ENCODE peak calls at places on chromosomes 11 and 22, in six cellular contexts. V is K562, B is HCT116, W is HepG2, M is H1, F is GM12878. K is an unnamed sample.

GRCh38 chr11:47236482-47236881 is 12.1 kb downstream of the ACP2 start:
- DNase-seq in F (no peak), M (no peak), V (no peak), B (no peak), W (no peak), K (peak; percentile 43)

GRCh38 chr11:88552377-88553029 is 215.0 kb upstream of the CTSC start:
- DNase-seq in V (peak; percentile 64), B (peak; percentile 48), M (peak; percentile 21), F (peak; percentile 12), W (peak; percentile 39), K (no peak)

GRCh38 chr11:82811369-82811768 is 77.7 kb upstream of the FAM181B start:
- DNase-seq in V (no peak), B (no peak), F (no peak), M (no peak), W (no peak), K (no peak)

GRCh38 chr22:46050916-46051614 is 74.1 kb upstream of the WNT7B start:
- DNase-seq in F (no peak), W (no peak), B (no peak), M (no peak), V (no peak), K (no peak)

GRCh38 chr11:31823372-31824371 is 12.6 kb upstream of the PAX6 start:
- DNase-seq in W (no peak), V (no peak), B (no peak), F (no peak), M (no peak), K (no peak)

GRCh38 chr11:104525416-104525815 is 361.5 kb upstream of the PDGFD start:
- DNase-seq in W (no peak), V (no peak), F (no peak), M (no peak), B (no peak), K (no peak)

GRCh38 chr22:46196268-46196667 is 45.9 kb downstream of the PPARA start:
- DNase-seq in B (no peak), V (no peak), F (no peak), M (no peak), W (no peak), K (no peak)

GRCh38 chr11:44072757-44073658 is 6.9 kb downstream of the ACCS start:
- DNase-seq in W (no peak), B (no peak), V (no peak), F (no peak), M (no peak), K (no peak)

GRCh38 chr11:61815790-61816735 is 740 bp downstream of the FADS1 start:
- DNase-seq in M (no peak), B (peak; percentile 27), F (no peak), V (peak; percentile 84), W (peak; percentile 64), K (peak; percentile 78)

GRCh38 chr22:47260551-47260950 is 498.1 kb downstream of the TBC1D22A start:
- DNase-seq in M (no peak), V (no peak), W (no peak), F (no peak), B (no peak), K (no peak)

GRCh38 chr11:70552167-70552435 is 153.8 kb downstream of the CTTN start:
- DNase-seq in M (no peak), V (no peak), W (no peak), F (no peak), B (no peak), K (no peak)

GRCh38 chr11:64152841-64153691 is 12.8 kb downstream of the MACROD1 start:
- DNase-seq in W (peak; percentile 15), F (no peak), M (no peak), B (no peak), V (peak; percentile 72), K (peak; percentile 42)

GRCh38 chr11:112161012-112161411 is 2.9 kb downstream of the IL18 start:
- DNase-seq in M (no peak), F (no peak), B (no peak), V (no peak), W (no peak), K (no peak)

GRCh38 chr11:3014943-3015342 is 22.8 kb upstream of the NAP1L4 start:
- DNase-seq in V (no peak), F (no peak), B (no peak), M (no peak), W (no peak), K (no peak)

GRCh38 chr11:128694618-128695481 is 978 bp downstream of the FLI1 start:
- DNase-seq in F (no peak), M (no peak), V (no peak), W (no peak), B (no peak), K (no peak)

GRCh38 chr22:38086001-38086845 is 2.2 kb upstream of the SLC16A8 start:
- DNase-seq in F (no peak), V (no peak), M (no peak), W (no peak), B (no peak), K (no peak)

GRCh38 chr11:11478687-11479086 is 125.6 kb upstream of the CSNK2A3 start:
- DNase-seq in W (no peak), B (no peak), M (peak; percentile 33), F (no peak), V (peak; percentile 12), K (no peak)

GRCh38 chr22:28899199-28899853 is 16.0 kb downstream of the ZNRF3 start:
- DNase-seq in F (no peak), B (no peak), W (no peak), M (no peak), V (no peak), K (no peak)

GRCh38 chr22:44587004-44587793 is 89.2 kb upstream of the RTL6 start:
- DNase-seq in M (no peak), F (no peak), V (no peak), B (no peak), W (no peak), K (no peak)

DNA sequence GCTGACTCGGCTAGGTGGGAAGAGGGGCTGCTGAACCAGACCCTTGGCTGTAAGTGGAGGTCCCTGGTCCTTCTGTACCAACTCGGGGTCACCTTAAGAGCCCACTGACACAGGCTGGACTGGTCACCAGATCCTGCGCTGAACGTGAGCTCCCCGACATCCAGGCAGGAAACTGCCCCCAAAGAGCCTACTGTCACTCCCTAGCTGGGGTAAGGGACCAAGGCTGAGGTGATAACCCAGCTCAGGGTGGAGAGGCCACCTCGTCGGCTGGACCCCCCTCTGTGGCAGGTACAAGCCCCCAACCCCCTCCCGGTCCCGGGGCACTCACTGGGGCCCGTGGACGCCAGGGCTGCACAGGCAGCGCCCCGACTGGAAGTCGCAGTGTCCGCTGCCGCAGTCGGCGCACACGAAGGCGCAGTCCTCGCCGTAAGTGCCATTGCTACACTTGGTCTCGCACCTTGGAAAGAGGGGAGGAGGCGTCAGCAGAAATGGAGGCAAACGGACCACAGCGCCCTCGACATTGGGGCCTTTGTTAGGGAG is 7.5 kb downstream of the SCARF2 start:
- DNase-seq in M (no peak), W (no peak), F (no peak), V (peak; percentile 53), B (no peak), K (no peak)
- H2AFZ ChIP-seq in M (no peak overlapping the region), W (no peak overlapping the region), F (no peak overlapping the region), V (no peak overlapping the region), B (no peak overlapping the region), K (no peak overlapping the region)

GRCh38 chr11:117419136-117419914 is 91.7 kb downstream of the CEP164 start:
- DNase-seq in F (no peak), M (no peak), V (no peak), W (no peak), B (no peak), K (no peak)
- TF ChIP-seq MAX in F (no peak), M (no peak), V (no peak), W (no peak), B (no peak), K (no peak)

DNA sequence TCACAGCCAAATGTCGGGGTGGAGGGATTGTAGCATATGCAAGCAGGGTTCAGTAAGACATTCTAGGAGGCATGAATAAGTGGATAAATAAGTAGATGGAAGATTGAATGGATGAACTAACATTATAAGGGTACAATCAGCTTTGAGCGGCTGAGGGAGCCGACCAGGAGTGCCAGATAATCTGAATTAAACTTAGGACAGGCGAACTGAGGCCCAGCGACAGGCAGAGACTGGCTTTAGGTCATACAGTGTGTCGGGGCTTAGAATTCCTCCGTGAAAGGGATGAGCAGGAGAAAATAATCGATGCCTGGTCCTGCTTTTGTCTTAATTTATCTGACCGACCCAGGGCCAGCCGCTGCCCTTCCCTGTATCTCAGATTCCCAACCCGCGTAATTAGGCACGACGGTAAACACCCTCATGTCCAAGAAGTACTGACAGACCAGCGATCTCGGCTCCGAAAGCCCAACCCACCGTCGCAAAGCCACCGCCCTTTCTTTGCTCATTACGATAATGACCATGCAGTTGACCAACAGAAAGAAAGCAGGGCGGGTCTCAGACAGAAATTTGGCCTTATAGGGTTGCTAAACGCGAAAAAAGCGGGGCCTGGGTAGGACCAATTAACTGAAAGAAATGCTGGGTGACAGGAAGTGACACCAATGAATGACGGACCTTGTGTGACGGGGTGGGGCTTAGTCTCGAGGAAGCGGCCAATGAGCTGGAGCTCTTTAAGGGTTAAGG is 523 bp downstream of the ANAPC15 start:
- DNase-seq in M (peak; percentile 93), W (peak; percentile 99), V (peak; percentile 98), B (peak; percentile 99), F (peak; percentile 99), K (peak; percentile 99)
- TF ChIP-seq EZH2 in M (no peak), W (no peak), V (no peak), B (no peak), F (no peak), K (no peak)

GRCh38 chr11:130600139-130600538 is 151.7 kb downstream of the ADAMTS15 start:
- DNase-seq in B (no peak), W (no peak), M (no peak), F (no peak), V (no peak), K (no peak)
- H2AFZ ChIP-seq in B (no peak overlapping the region), W (no peak overlapping the region), M (no peak overlapping the region), F (no peak overlapping the region), V (no peak overlapping the region), K (no peak overlapping the region)

GRCh38 chr22:49927483-49928184 is 9.2 kb downstream of the CRELD2 start:
- DNase-seq in F (no peak), M (no peak), V (no peak), B (no peak), W (no peak), K (no peak)
- TF ChIP-seq MAX in F (no peak), M (no peak), V (no peak), B (no peak), W (no peak), K (no peak)

GRCh38 chr11:17719028-17719939 is at the start of gene MYOD1:
- DNase-seq in F (no peak), M (no peak), B (no peak), W (no peak), V (no peak), K (no peak)
- TF ChIP-seq EZH2 in F (no peak), M (peak; percentile 71), B (no peak), W (no peak), V (no peak), K (no peak)

DNA sequence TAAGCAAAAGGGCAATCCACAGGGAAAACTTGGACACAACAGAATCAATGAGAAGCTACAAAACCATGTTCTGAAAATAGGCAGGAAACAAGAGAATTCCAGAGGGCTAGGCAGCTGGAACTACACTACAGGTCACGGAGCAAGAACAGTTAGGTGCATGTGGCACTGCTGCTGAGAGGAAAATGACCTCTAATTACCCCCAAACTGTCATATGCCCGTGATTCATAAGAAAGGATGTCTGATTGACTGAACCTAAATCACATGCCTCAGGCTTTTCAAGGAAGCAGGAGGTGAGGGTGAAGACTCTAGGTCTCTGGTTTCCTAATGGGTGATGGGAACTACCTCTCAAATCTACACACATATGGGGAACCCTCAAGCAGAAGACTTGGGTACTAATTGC is 17.9 kb upstream of the RRAS2 start:
- DNase-seq in B (no peak), M (no peak), V (no peak), F (no peak), W (no peak), K (peak; percentile 30)
- H2AFZ ChIP-seq in B (no peak overlapping the region), M (no peak overlapping the region), V (no peak overlapping the region), F (no peak overlapping the region), W (no peak overlapping the region), K (no peak overlapping the region)

GRCh38 chr11:45660717-45661416 is 4.6 kb downstream of the CHST1 start:
- DNase-seq in W (no peak), V (no peak), F (no peak), B (no peak), M (no peak), K (no peak)
- TF ChIP-seq MAX in W (no peak), V (no peak), F (no peak), B (no peak), M (peak; percentile 15), K (no peak)